ENCODE peak calls at places on chromosomes 11 and 22, in four cellular contexts. J is H1, Q is PC-3, K is fibroblast of lung. F is an unnamed sample.

GRCh38 chr22:25747245-25747944 is 5.4 kb downstream of the MYO18B start:
- DNase-seq in Q (no peak), K (peak; percentile 97), J (no peak), F (peak; percentile 99)

GRCh38 chr11:3162410-3163240 is 2.5 kb downstream of the OSBPL5 start:
- DNase-seq in K (no peak), J (no peak), Q (no peak), F (no peak)

GRCh38 chr22:40247976-40248375 is 70.3 kb downstream of the TNRC6B start:
- DNase-seq in J (no peak), K (no peak), Q (no peak), F (no peak)

GRCh38 chr11:68783216-68783821 is 32.0 kb upstream of the TESMIN start:
- DNase-seq in Q (no peak), K (no peak), J (no peak), F (no peak)

GRCh38 chr11:48094643-48095339 is 114.4 kb downstream of the PTPRJ start:
- DNase-seq in J (no peak), Q (no peak), K (no peak), F (no peak)

GRCh38 chr22:34866501-34867171 is 199.3 kb upstream of the ISX start:
- DNase-seq in K (peak; percentile 6), Q (no peak), J (no peak), F (peak; percentile 37)

GRCh38 chr22:23392420-23393121 is 187.5 kb downstream of the IGLL1 start:
- DNase-seq in K (no peak), Q (no peak), J (no peak), F (no peak)

GRCh38 chr22:49577168-49578060 is 250.3 kb downstream of the BRD1 start:
- DNase-seq in Q (no peak), J (no peak), K (no peak), F (no peak)

GRCh38 chr11:122807731-122808485 is 30.4 kb upstream of the CRTAM start:
- DNase-seq in Q (no peak), J (no peak), K (peak; percentile 77), F (no peak)

GRCh38 chr22:33472462-33473344 is 414.5 kb upstream of the SYN3 start:
- DNase-seq in K (no peak), J (no peak), Q (no peak), F (peak; percentile 14)

GRCh38 chr11:61472282-61472681 is 36.3 kb upstream of the LRRC10B start:
- DNase-seq in Q (no peak), J (no peak), K (peak; percentile 52), F (peak; percentile 45)

GRCh38 chr11:8225589-8226036 is 38.1 kb downstream of the LMO1 start:
- DNase-seq in K (peak; percentile 61), J (peak; percentile 86), Q (peak; percentile 70), F (peak; percentile 21)

GRCh38 chr11:74572349-74572748 is 20.0 kb upstream of the POLD3 start:
- DNase-seq in K (no peak), Q (peak; percentile 51), J (no peak), F (no peak)

GRCh38 chr11:1168721-1169161 is 11.0 kb downstream of the MUC5AC start:
- DNase-seq in J (no peak), K (no peak), Q (no peak), F (no peak)

GRCh38 chr22:19921544-19922081 is 20.0 kb upstream of the COMT start:
- DNase-seq in J (no peak), Q (no peak), K (no peak), F (no peak)

GRCh38 chr22:29767289-29768051 is at the start of gene UQCR10:
- DNase-seq in Q (peak; percentile 82), K (peak; percentile 94), J (peak; percentile 59), F (peak; percentile 79)

GRCh38 chr22:40666151-40666848 is 13.0 kb upstream of the MCHR1 start:
- DNase-seq in K (peak; percentile 53), J (no peak), Q (no peak), F (no peak)

GRCh38 chr11:125465254-125465653 is 30.8 kb downstream of the FEZ1 start:
- DNase-seq in Q (no peak), J (no peak), K (no peak), F (no peak)

GRCh38 chr11:95791385-95792033 is 1.2 kb downstream of the CEP57 start:
- DNase-seq in K (no peak), J (no peak), Q (no peak), F (no peak)

GRCh38 chr11:95794086-95794485 is 3.8 kb downstream of the CEP57 start:
- DNase-seq in J (no peak), Q (peak; percentile 52), K (no peak), F (no peak)

GRCh38 chr11:95792200-95792599 is 1.9 kb downstream of the CEP57 start:
- DNase-seq in K (no peak), J (no peak), Q (no peak), F (no peak)

GRCh38 chr11:95793111-95793510 is 2.8 kb downstream of the CEP57 start:
- DNase-seq in Q (no peak), J (no peak), K (no peak), F (no peak)

DNA sequence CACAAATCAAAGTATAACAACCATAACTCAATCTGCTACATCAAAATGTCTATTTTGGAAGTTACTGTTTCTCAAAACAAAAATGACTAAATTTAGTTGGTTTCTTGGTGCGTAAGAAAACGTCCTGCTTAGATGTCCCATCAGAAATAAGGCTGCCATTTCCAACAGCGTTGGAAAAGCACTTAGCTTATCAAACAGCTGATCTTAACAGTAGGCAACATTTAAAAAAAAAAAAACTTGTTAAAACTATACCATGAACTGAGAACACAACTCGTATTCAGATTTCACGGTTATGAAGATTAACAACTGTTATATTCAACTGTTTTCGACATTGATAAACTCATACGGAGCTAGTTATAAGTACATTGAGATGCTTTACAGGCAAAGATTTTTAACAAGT is 2.4 kb downstream of the CEP57 start:
- DNase-seq in K (no peak), J (no peak), Q (no peak), F (no peak)
- H3K4me3 ChIP-seq in K (no peak overlapping the region), J (no peak overlapping the region), Q (peak overlapping the region; percentile 86), F (no peak overlapping the region)

DNA sequence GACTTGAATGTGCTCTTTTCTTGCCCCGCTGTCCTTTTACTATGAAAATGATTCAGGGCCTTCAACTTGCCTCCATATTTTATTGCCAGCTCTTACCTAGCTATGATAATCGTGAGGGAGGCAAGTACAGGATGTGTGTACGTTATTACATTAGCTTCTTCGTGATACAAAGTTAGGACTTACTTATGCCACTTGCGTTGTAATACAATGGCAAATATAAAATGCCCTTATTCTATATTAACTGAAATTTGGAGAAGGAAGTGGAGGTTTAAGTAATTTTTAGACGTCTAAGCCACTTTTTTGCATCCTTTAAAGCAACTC is 10.8 kb upstream of the CCT8L2 start:
- DNase-seq in J (no peak), K (no peak), Q (no peak), F (no peak)
- H3K9ac ChIP-seq in J (no peak overlapping the region), K (no peak overlapping the region), Q (no peak overlapping the region), F (no peak overlapping the region)

GRCh38 chr11:95066721-95067041 is at the start of gene SRSF8:
- DNase-seq in K (no peak), Q (no peak), J (no peak), F (no peak)
- H3K4me3 ChIP-seq in K (peak within 1 kb of the TSS; percentile 83), Q (peak within 1 kb of the TSS; percentile 82), J (peak within 1 kb of the TSS; percentile 70), F (peak within 1 kb of the TSS; percentile 91)

GRCh38 chr11:6526411-6527135 is 29.5 kb downstream of the DNHD1 start:
- DNase-seq in J (no peak), K (no peak), Q (no peak), F (no peak)
- H3K9ac ChIP-seq in J (no peak overlapping the region), K (no peak overlapping the region), Q (no peak overlapping the region), F (no peak overlapping the region)

GRCh38 chr11:6480299-6480914 is 724 bp downstream of the ARFIP2 start:
- DNase-seq in J (no peak), K (no peak), Q (no peak), F (no peak)

GRCh38 chr11:6483015-6483414 is 1.7 kb downstream of the TIMM10B start:
- DNase-seq in J (no peak), Q (no peak), K (no peak), F (no peak)

GRCh38 chr11:6482431-6482830 is 1.1 kb downstream of the TIMM10B start:
- DNase-seq in J (no peak), Q (no peak), K (no peak), F (no peak)

GRCh38 chr11:6481924-6482275 is 599 bp downstream of the TIMM10B start:
- DNase-seq in K (no peak), Q (no peak), J (no peak), F (no peak)

DNA sequence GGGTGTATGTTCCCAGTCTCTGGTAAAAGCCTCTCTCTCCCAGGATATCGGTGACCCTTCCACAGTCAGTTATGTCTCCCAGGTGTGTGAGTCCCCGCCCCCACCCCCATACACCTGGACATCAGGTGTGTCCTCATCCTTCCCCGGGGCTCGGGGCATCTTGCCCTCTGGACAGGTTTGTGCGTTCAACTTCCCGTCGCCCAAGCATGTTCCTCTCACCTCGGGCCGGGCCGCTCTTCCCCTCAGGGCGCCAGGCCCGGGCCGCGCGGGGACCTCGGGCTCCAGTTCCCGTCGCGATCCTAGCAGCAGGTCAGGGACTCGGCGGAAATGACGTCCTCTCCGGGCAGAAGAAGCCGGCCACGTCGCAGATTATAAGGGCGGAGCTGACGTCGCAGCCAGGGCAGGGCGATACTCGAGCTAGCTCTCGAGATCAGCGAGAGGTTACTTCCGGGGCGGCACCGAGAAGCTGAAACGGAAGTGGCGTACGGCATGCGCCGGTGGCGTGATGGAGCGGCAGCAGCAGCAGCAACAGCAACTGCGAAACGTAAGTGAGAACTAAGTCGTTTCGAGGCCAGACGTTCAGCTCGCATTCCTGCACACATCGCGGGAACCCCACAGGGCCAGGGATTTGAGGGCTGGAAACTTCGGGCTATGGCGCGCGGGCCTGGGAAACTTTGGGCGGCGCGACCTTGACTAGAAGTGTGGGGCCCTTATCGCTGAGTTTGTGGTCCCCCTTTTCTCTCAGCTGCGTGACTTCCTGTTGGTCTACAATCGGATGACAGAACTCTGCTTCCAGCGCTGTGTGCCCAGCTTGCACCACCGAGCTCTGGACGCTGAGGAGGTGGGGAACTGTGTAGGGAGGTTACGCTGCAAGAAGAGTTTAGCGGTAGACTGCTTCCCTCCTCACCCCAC is at the start of the genes ARFIP2 and TIMM10B:
- DNase-seq in J (peak; percentile 84), K (peak; percentile 98), Q (peak; percentile 97), F (peak; percentile 96)
- H3K4me3 ChIP-seq in J (peak within 1 kb of the TSS; percentile 100), K (peak within 1 kb of the TSS; percentile 71), Q (peak within 1 kb of the TSS; percentile 95), F (peak within 1 kb of the TSS; percentile 90)

GRCh38 chr11:66855574-66856495 is 1.0 kb upstream of the LRFN4 start:
- DNase-seq in J (peak; percentile 78), K (peak; percentile 89), Q (peak; percentile 99), F (peak; percentile 75)

GRCh38 chr11:66856496-66857233 is at the start of gene LRFN4:
- DNase-seq in J (no peak), K (no peak), Q (peak; percentile 57), F (no peak)

GRCh38 chr11:66857927-66858185 is 992 bp downstream of the LRFN4 start:
- DNase-seq in J (no peak), Q (no peak), K (no peak), F (no peak)

GRCh38 chr11:66858186-66858938 is 1.5 kb downstream of the LRFN4 start:
- DNase-seq in J (no peak), Q (no peak), K (no peak), F (no peak)

DNA sequence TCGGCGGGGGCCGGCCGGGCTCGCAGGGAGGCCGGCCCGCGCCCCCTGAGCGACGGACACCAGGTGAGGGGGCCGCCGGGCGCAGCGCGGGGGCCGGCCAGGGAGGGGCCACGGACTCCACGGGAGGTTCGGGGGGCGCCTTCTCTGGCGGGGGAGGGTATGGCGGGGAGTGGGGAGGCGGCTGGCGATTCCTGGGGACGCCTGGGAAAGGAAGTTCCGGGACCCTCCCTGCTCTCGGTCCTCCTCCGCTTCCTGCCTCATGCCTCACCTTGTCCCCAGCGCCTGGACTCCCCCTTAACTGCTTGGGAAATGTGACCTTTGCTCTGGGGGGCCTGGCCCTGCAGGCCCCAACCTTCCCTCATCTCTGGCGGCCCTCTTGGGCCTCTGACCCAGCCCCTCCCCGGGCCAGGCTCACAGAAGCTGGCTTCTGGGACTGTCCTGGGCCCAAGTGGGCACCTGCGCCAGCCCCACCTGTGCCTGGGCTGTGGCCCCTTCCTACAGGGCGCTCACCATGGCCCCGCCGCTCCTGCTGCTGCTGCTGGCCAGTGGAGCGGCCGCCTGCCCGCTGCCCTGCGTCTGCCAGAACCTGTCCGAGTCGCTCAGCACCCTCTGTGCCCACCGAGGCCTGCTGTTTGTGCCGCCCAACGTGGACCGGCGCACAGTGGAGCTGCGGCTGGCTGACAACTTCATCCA is 516 bp downstream of the LRFN4 start:
- DNase-seq in J (no peak), Q (no peak), K (no peak), F (no peak)
- H3K9ac ChIP-seq in J (peak overlapping the region; percentile 48), Q (peak overlapping the region; percentile 84), K (peak overlapping the region; percentile 58), F (peak overlapping the region; percentile 78)